ENCODE peak calls at places on chromosomes 13 and 19, in ten cellular contexts. One of them, this sample, is unnamed.
A peak's percentile ranks its signal among the peaks of the same experiment; 100 is the strongest.

GRCh38 chr13:106102776-106103175 is 432.7 kb downstream of the EFNB2 start:
- DNase-seq in activated CD4-positive, CD25-positive, alpha-beta regulatory T cell: no peak
- DNase-seq in dermis blood vessel endothelial cell: no peak
- DNase-seq in NCI-H1436 treated with DMSO at 0.1 percent for 48 hours: no peak
- DNase-seq in stimulated activated CD8-positive, alpha-beta memory T cell treated with anti-CD3 and anti-CD28 coated beads, Interleukin-4, amount 100 ng/mL, for 1 hour: no peak
- DNase-seq in islet precursor cell: no peak
- DNase-seq in uterus: no peak
- DNase-seq in amniotic stem cell: no peak
- DNase-seq in epithelial cell of esophagus: no peak
- DNase-seq in Kasumi-1: no peak
- DNase-seq in this sample: no peak

GRCh38 chr13:110713981-110714797 is 689 bp downstream of the ING1 start:
- DNase-seq in activated CD4-positive, CD25-positive, alpha-beta regulatory T cell: no peak
- DNase-seq in NCI-H1436 treated with DMSO at 0.1 percent for 48 hours: no peak
- DNase-seq in islet precursor cell: peak; percentile 76
- DNase-seq in epithelial cell of esophagus: peak; percentile 69
- DNase-seq in dermis blood vessel endothelial cell: peak; percentile 62
- DNase-seq in Kasumi-1: no peak
- DNase-seq in stimulated activated CD8-positive, alpha-beta memory T cell treated with anti-CD3 and anti-CD28 coated beads, Interleukin-4, amount 100 ng/mL, for 1 hour: peak; percentile 58
- DNase-seq in amniotic stem cell: no peak
- DNase-seq in uterus: peak; percentile 62
- DNase-seq in this sample: no peak

GRCh38 chr13:110397445-110397844 is 90.4 kb downstream of the COL4A2 start:
- DNase-seq in NCI-H1436 treated with DMSO at 0.1 percent for 48 hours: no peak
- DNase-seq in epithelial cell of esophagus: peak; percentile 17
- DNase-seq in dermis blood vessel endothelial cell: no peak
- DNase-seq in activated CD4-positive, CD25-positive, alpha-beta regulatory T cell: no peak
- DNase-seq in islet precursor cell: no peak
- DNase-seq in stimulated activated CD8-positive, alpha-beta memory T cell treated with anti-CD3 and anti-CD28 coated beads, Interleukin-4, amount 100 ng/mL, for 1 hour: no peak
- DNase-seq in Kasumi-1: no peak
- DNase-seq in uterus: peak; percentile 69
- DNase-seq in amniotic stem cell: no peak
- DNase-seq in this sample: no peak

GRCh38 chr19:35213678-35214632 is 14.6 kb downstream of the FAM187B start:
- DNase-seq in activated CD4-positive, CD25-positive, alpha-beta regulatory T cell: peak; percentile 54
- DNase-seq in stimulated activated CD8-positive, alpha-beta memory T cell treated with anti-CD3 and anti-CD28 coated beads, Interleukin-4, amount 100 ng/mL, for 1 hour: peak; percentile 58
- DNase-seq in Kasumi-1: peak; percentile 93
- DNase-seq in epithelial cell of esophagus: peak; percentile 95
- DNase-seq in uterus: peak; percentile 81
- DNase-seq in amniotic stem cell: peak; percentile 4
- DNase-seq in islet precursor cell: peak; percentile 56
- DNase-seq in dermis blood vessel endothelial cell: peak; percentile 99
- DNase-seq in NCI-H1436 treated with DMSO at 0.1 percent for 48 hours: no peak
- DNase-seq in this sample: no peak

GRCh38 chr13:99944606-99945005 is 27.0 kb downstream of the ZIC5 start:
- DNase-seq in amniotic stem cell: no peak
- DNase-seq in NCI-H1436 treated with DMSO at 0.1 percent for 48 hours: no peak
- DNase-seq in uterus: no peak
- DNase-seq in dermis blood vessel endothelial cell: no peak
- DNase-seq in Kasumi-1: no peak
- DNase-seq in epithelial cell of esophagus: no peak
- DNase-seq in islet precursor cell: no peak
- DNase-seq in activated CD4-positive, CD25-positive, alpha-beta regulatory T cell: no peak
- DNase-seq in stimulated activated CD8-positive, alpha-beta memory T cell treated with anti-CD3 and anti-CD28 coated beads, Interleukin-4, amount 100 ng/mL, for 1 hour: no peak
- DNase-seq in this sample: no peak

GRCh38 chr13:76759877-76760276 is 126.3 kb downstream of the KCTD12 start:
- DNase-seq in dermis blood vessel endothelial cell: no peak
- DNase-seq in stimulated activated CD8-positive, alpha-beta memory T cell treated with anti-CD3 and anti-CD28 coated beads, Interleukin-4, amount 100 ng/mL, for 1 hour: no peak
- DNase-seq in uterus: no peak
- DNase-seq in islet precursor cell: no peak
- DNase-seq in epithelial cell of esophagus: no peak
- DNase-seq in Kasumi-1: no peak
- DNase-seq in NCI-H1436 treated with DMSO at 0.1 percent for 48 hours: no peak
- DNase-seq in activated CD4-positive, CD25-positive, alpha-beta regulatory T cell: no peak
- DNase-seq in amniotic stem cell: no peak
- DNase-seq in this sample: no peak

GRCh38 chr19:50383307-50383851 is 768 bp upstream of the POLD1 start:
- DNase-seq in NCI-H1436 treated with DMSO at 0.1 percent for 48 hours: no peak
- DNase-seq in Kasumi-1: peak; percentile 56
- DNase-seq in amniotic stem cell: no peak
- DNase-seq in activated CD4-positive, CD25-positive, alpha-beta regulatory T cell: no peak
- DNase-seq in uterus: no peak
- DNase-seq in stimulated activated CD8-positive, alpha-beta memory T cell treated with anti-CD3 and anti-CD28 coated beads, Interleukin-4, amount 100 ng/mL, for 1 hour: no peak
- DNase-seq in epithelial cell of esophagus: no peak
- DNase-seq in islet precursor cell: no peak
- DNase-seq in dermis blood vessel endothelial cell: no peak
- DNase-seq in this sample: no peak

GRCh38 chr13:85525411-85525810 is 273.8 kb downstream of the SLITRK6 start:
- DNase-seq in islet precursor cell: no peak
- DNase-seq in epithelial cell of esophagus: no peak
- DNase-seq in Kasumi-1: no peak
- DNase-seq in NCI-H1436 treated with DMSO at 0.1 percent for 48 hours: no peak
- DNase-seq in dermis blood vessel endothelial cell: no peak
- DNase-seq in activated CD4-positive, CD25-positive, alpha-beta regulatory T cell: no peak
- DNase-seq in uterus: no peak
- DNase-seq in amniotic stem cell: no peak
- DNase-seq in stimulated activated CD8-positive, alpha-beta memory T cell treated with anti-CD3 and anti-CD28 coated beads, Interleukin-4, amount 100 ng/mL, for 1 hour: no peak
- DNase-seq in this sample: no peak

GRCh38 chr19:18021121-18021755 is 13.3 kb downstream of the ARRDC2 start:
- DNase-seq in activated CD4-positive, CD25-positive, alpha-beta regulatory T cell: no peak
- DNase-seq in epithelial cell of esophagus: peak; percentile 74
- DNase-seq in uterus: peak; percentile 81
- DNase-seq in NCI-H1436 treated with DMSO at 0.1 percent for 48 hours: no peak
- DNase-seq in stimulated activated CD8-positive, alpha-beta memory T cell treated with anti-CD3 and anti-CD28 coated beads, Interleukin-4, amount 100 ng/mL, for 1 hour: no peak
- DNase-seq in dermis blood vessel endothelial cell: peak; percentile 97
- DNase-seq in islet precursor cell: no peak
- DNase-seq in Kasumi-1: no peak
- DNase-seq in amniotic stem cell: no peak
- DNase-seq in this sample: no peak

GRCh38 chr13:35927554-35927953 is 203.6 kb downstream of the DCLK1 start:
- DNase-seq in Kasumi-1: no peak
- DNase-seq in dermis blood vessel endothelial cell: peak; percentile 14
- DNase-seq in activated CD4-positive, CD25-positive, alpha-beta regulatory T cell: no peak
- DNase-seq in islet precursor cell: peak; percentile 73
- DNase-seq in NCI-H1436 treated with DMSO at 0.1 percent for 48 hours: no peak
- DNase-seq in stimulated activated CD8-positive, alpha-beta memory T cell treated with anti-CD3 and anti-CD28 coated beads, Interleukin-4, amount 100 ng/mL, for 1 hour: no peak
- DNase-seq in amniotic stem cell: peak; percentile 9
- DNase-seq in epithelial cell of esophagus: peak; percentile 25
- DNase-seq in uterus: peak; percentile 75
- DNase-seq in this sample: no peak

GRCh38 chr13:31067416-31068118 is 94.1 kb downstream of the HSPH1 start:
- DNase-seq in uterus: peak; percentile 24
- DNase-seq in NCI-H1436 treated with DMSO at 0.1 percent for 48 hours: no peak
- DNase-seq in stimulated activated CD8-positive, alpha-beta memory T cell treated with anti-CD3 and anti-CD28 coated beads, Interleukin-4, amount 100 ng/mL, for 1 hour: no peak
- DNase-seq in dermis blood vessel endothelial cell: no peak
- DNase-seq in Kasumi-1: no peak
- DNase-seq in activated CD4-positive, CD25-positive, alpha-beta regulatory T cell: no peak
- DNase-seq in epithelial cell of esophagus: peak; percentile 83
- DNase-seq in islet precursor cell: peak; percentile 54
- DNase-seq in amniotic stem cell: no peak
- DNase-seq in this sample: no peak

This sample was measured in HuH-7.5.